ENCODE peak calls at places on chromosomes 2 and 18, in nine cellular contexts. S, X, V, Z, L, N, H, B and R are unnamed samples.

GRCh38 chr18:47830772-47831171 is 99.7 kb downstream of the SMAD2 start:
- DNase-seq in S (peak), X (no peak), V (no peak), Z (no peak), L (no peak), N (no peak), H (no peak), B (no peak), R (no peak)

GRCh38 chr2:31353121-31353520 is 61.4 kb downstream of the XDH start:
- DNase-seq in S (no peak), X (no peak), V (no peak), Z (no peak), L (peak), N (no peak), H (no peak), B (no peak), R (no peak)

GRCh38 chr2:172248381-172249173 is 145.9 kb upstream of the DLX2 start:
- DNase-seq in S (no peak), X (no peak), V (no peak), Z (no peak), L (peak), N (no peak), H (no peak), B (no peak), R (no peak)

GRCh38 chr2:28277466-28277865 is 115.2 kb upstream of the FOSL2 start:
- DNase-seq in S (no peak), X (no peak), V (no peak), Z (no peak), L (no peak), N (no peak), H (no peak), B (no peak), R (no peak)

GRCh38 chr18:48534364-48534763 is 4.5 kb upstream of the CTIF start:
- DNase-seq in S (peak), X (peak), V (no peak), Z (no peak), L (peak), N (no peak), H (no peak), B (peak), R (peak)

GRCh38 chr2:40271066-40271465 is 180.8 kb downstream of the SLC8A1 start:
- DNase-seq in S (no peak), X (no peak), V (no peak), Z (no peak), L (no peak), N (no peak), H (no peak), B (no peak), R (no peak)

GRCh38 chr18:2406544-2406943 is 164.8 kb downstream of the METTL4 start:
- DNase-seq in S (peak), X (peak), V (peak), Z (no peak), L (peak), N (no peak), H (no peak), B (no peak), R (peak)

GRCh38 chr2:121599963-121600651 is 49.2 kb downstream of the CLASP1 start:
- DNase-seq in S (no peak), X (peak), V (no peak), Z (no peak), L (peak), N (no peak), H (no peak), B (no peak), R (no peak)

GRCh38 chr2:227819398-227819697 is 5.7 kb downstream of the CCL20 start:
- DNase-seq in S (no peak), X (no peak), V (no peak), Z (no peak), L (no peak), N (no peak), H (no peak), B (no peak), R (no peak)

GRCh38 chr2:120852200-120852815 is 116.6 kb downstream of the GLI2 start:
- DNase-seq in S (no peak), X (peak), V (no peak), Z (peak), L (no peak), N (no peak), H (no peak), B (no peak), R (no peak)

GRCh38 chr18:1499265-1499664 is 594.6 kb downstream of the ADCYAP1 start:
- DNase-seq in S (peak), X (no peak), V (no peak), Z (no peak), L (no peak), N (no peak), H (no peak), B (no peak), R (no peak)

GRCh38 chr2:234953116-234954031 is 1.6 kb downstream of the SH3BP4 start:
- DNase-seq in S (peak), X (peak), V (no peak), Z (peak), L (no peak), N (no peak), H (no peak), B (no peak), R (no peak)

GRCh38 chr2:8214221-8214620 is 467.6 kb upstream of the ID2 start:
- DNase-seq in S (no peak), X (no peak), V (no peak), Z (no peak), L (peak), N (no peak), H (no peak), B (no peak), R (no peak)

GRCh38 chr2:196176142-196176738 is 4.9 kb upstream of the STK17B start:
- DNase-seq in S (no peak), X (no peak), V (no peak), Z (no peak), L (no peak), N (no peak), H (no peak), B (no peak), R (no peak)

GRCh38 chr2:179237209-179237946 is 27.3 kb downstream of the SESTD1 start:
- DNase-seq in S (no peak), X (no peak), V (no peak), Z (no peak), L (no peak), N (no peak), H (no peak), B (no peak), R (no peak)

GRCh38 chr2:179240481-179241451 is 23.9 kb downstream of the SESTD1 start:
- DNase-seq in S (no peak), X (no peak), V (no peak), Z (no peak), L (no peak), N (no peak), H (no peak), B (no peak), R (no peak)

GRCh38 chr2:179238027-179238426 is 26.6 kb downstream of the SESTD1 start:
- DNase-seq in S (no peak), X (no peak), V (no peak), Z (no peak), L (no peak), N (no peak), H (no peak), B (no peak), R (no peak)

GRCh38 chr2:179239194-179239593 is 25.4 kb downstream of the SESTD1 start:
- DNase-seq in S (no peak), X (no peak), V (no peak), Z (no peak), L (peak), N (no peak), H (no peak), B (no peak), R (no peak)

GRCh38 chr2:179239838-179240237 is 24.8 kb downstream of the SESTD1 start:
- DNase-seq in S (no peak), X (no peak), V (no peak), Z (no peak), L (no peak), N (no peak), H (no peak), B (no peak), R (no peak)
- H3K4me3 ChIP-seq in S (no peak), X (no peak), V (no peak), Z (no peak), L (no peak), N (no peak), H (no peak), B (no peak), R (no peak)

DNA sequence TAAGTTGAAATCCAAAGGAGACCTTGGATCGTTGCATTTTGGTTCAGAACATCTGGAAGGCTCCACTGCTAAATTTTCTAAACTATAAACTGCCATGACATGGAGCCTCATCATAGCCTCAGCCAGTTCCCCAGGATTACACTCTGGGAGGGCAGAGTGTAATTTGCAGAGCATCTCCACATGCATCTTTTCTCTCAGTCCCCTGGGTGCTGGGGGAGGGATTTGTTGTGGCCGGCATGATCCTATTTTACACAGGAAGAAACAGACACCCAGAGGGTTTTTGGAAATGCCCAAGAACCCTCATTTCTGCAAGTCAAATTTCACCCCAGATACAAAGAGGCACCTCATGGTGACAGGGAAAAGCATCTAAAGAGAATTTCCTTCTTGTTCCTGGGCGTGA is 40.9 kb upstream of the HDAC4 start:
- DNase-seq in S (no peak), X (no peak), V (no peak), Z (no peak), L (no peak), N (no peak), H (no peak), B (no peak), R (no peak)
- H3K4me3 ChIP-seq in S (no peak), X (no peak), V (no peak), Z (peak), L (no peak), N (no peak), H (peak), B (no peak), R (no peak)

GRCh38 chr2:95329401-95329800 is 32.3 kb downstream of the KCNIP3 start:
- DNase-seq in S (no peak), X (no peak), V (no peak), Z (no peak), L (no peak), N (no peak), H (no peak), B (no peak), R (no peak)
- H3K4me3 ChIP-seq in S (no peak), X (no peak), V (no peak), Z (no peak), L (no peak), N (no peak), H (no peak), B (no peak), R (no peak)

DNA sequence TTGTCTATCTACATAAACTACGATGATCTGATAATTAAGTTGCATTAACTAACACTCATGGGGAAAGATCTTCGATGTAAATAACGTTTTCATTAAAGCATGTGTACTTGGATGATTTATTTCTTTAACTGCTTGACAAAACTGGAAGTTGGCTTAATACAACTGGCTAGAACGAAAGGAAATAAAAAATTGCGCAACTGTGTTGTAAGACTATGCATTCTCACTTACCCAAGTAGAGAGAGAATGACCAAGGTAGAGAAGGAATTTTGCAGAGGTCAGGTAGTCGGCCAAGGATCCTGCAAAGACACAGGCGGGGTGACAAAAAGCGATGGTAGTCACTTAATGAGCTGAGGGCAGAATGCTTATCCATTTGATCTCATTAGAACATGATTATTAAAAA is 1.0 kb downstream of the SLC40A1 start:
- DNase-seq in S (peak), X (peak), V (no peak), Z (no peak), L (peak), N (no peak), H (no peak), B (no peak), R (peak)
- H3K4me3 ChIP-seq in S (peak), X (no peak), V (no peak), Z (peak), L (no peak), N (peak), H (peak), B (peak), R (no peak)

GRCh38 chr18:415627-416612 is 84.6 kb downstream of the COLEC12 start:
- DNase-seq in S (peak), X (peak), V (peak), Z (no peak), L (peak), N (no peak), H (no peak), B (no peak), R (no peak)
- H3K4me3 ChIP-seq in S (no peak), X (no peak), V (no peak), Z (no peak), L (no peak), N (no peak), H (no peak), B (no peak), R (no peak)